ENCODE peak calls at places on chromosomes 2 and 18, in nine cellular contexts. W is GOT3; Z is stimulated activated CD8-positive, alpha-beta memory T cell treated with anti-CD3 and anti-CD28 coated beads, Interleukin-4, amount 100 ng/mL, for 4 hours; F is T-cell; L is GM13977; G is activated CD4-positive, alpha-beta T cell treated with anti-CD3 and anti-CD28 coated beads, Interleukin-2, amount 50 U/mL, for 1 hour; Q is cardiac fibroblast; S is activated gamma-delta T cell treated with anti-CD3 and anti-CD28 coated beads, Interleukin-2, amount 50 U/mL, for 16 hours; U is left colon. C is an unnamed sample.

GRCh38 chr2:221124542-221125235 is 447.4 kb downstream of the EPHA4 start:
- DNase-seq in W (no peak), Z (no peak), F (no peak), L (no peak), G (no peak), Q (no peak), S (no peak), U (no peak), C (no peak)

GRCh38 chr18:13756261-13756660 is 29.8 kb downstream of the RNMT start:
- DNase-seq in W (no peak), Z (no peak), F (no peak), L (no peak), G (no peak), Q (no peak), S (no peak), U (no peak), C (no peak)

GRCh38 chr2:104944495-104944894 is 90.6 kb downstream of the POU3F3 start:
- DNase-seq in W (no peak), Z (no peak), F (no peak), L (no peak), G (no peak), Q (no peak), S (no peak), U (no peak), C (peak)

GRCh38 chr2:25103287-25103871 is 61.5 kb downstream of the EFR3B start:
- DNase-seq in W (peak), Z (no peak), F (no peak), L (no peak), G (no peak), Q (peak), S (no peak), U (no peak), C (no peak)

GRCh38 chr2:205017381-205017780 is 472.1 kb downstream of the PARD3B start:
- DNase-seq in W (no peak), Z (no peak), F (no peak), L (no peak), G (no peak), Q (no peak), S (no peak), U (no peak), C (no peak)

GRCh38 chr2:207558106-207558505 is 28.3 kb downstream of the CREB1 start:
- DNase-seq in W (no peak), Z (no peak), F (no peak), L (no peak), G (no peak), Q (peak), S (no peak), U (no peak), C (no peak)

GRCh38 chr2:53755022-53755630 is 12.5 kb upstream of the CHAC2 start:
- DNase-seq in W (no peak), Z (no peak), F (no peak), L (no peak), G (no peak), Q (peak), S (no peak), U (peak), C (no peak)

GRCh38 chr2:216714412-216714775 is 19.0 kb upstream of the IGFBP5 start:
- DNase-seq in W (no peak), Z (no peak), F (no peak), L (no peak), G (no peak), Q (no peak), S (no peak), U (no peak), C (no peak)

GRCh38 chr2:71672011-71672639 is 218.8 kb downstream of the DYSF start:
- DNase-seq in W (no peak), Z (no peak), F (no peak), L (no peak), G (no peak), Q (no peak), S (no peak), U (peak), C (no peak)

GRCh38 chr2:83665894-83666293 is 793.2 kb downstream of the SUCLG1 start:
- DNase-seq in W (no peak), Z (no peak), F (no peak), L (no peak), G (no peak), Q (peak), S (no peak), U (no peak), C (no peak)

GRCh38 chr18:46369323-46369722 is 265.1 kb downstream of the HAUS1 start:
- DNase-seq in W (no peak), Z (no peak), F (no peak), L (no peak), G (no peak), Q (no peak), S (no peak), U (no peak), C (no peak)

GRCh38 chr2:19611491-19612332 is 253.3 kb upstream of the OSR1 start:
- DNase-seq in W (peak), Z (no peak), F (no peak), L (no peak), G (no peak), Q (peak), S (no peak), U (no peak), C (no peak)

GRCh38 chr18:11981633-11982366 is 493 bp downstream of the IMPA2 start:
- DNase-seq in W (no peak), Z (no peak), F (peak), L (no peak), G (no peak), Q (peak), S (no peak), U (peak), C (peak)

GRCh38 chr18:22703883-22704626 is 229.1 kb upstream of the RBBP8 start:
- DNase-seq in W (no peak), Z (no peak), F (no peak), L (peak), G (no peak), Q (peak), S (peak), U (no peak), C (peak)

GRCh38 chr18:64134044-64134757 is 14.7 kb downstream of the LINC00305 start:
- DNase-seq in W (no peak), Z (no peak), F (no peak), L (no peak), G (no peak), Q (no peak), S (no peak), U (no peak), C (no peak)

GRCh38 chr2:183179156-183179555 is 54.9 kb downstream of the NUP35 start:
- DNase-seq in W (no peak), Z (no peak), F (no peak), L (no peak), G (no peak), Q (peak), S (no peak), U (no peak), C (no peak)

GRCh38 chr2:216777637-216778273 is 82.1 kb downstream of the TNP1 start:
- DNase-seq in W (no peak), Z (no peak), F (no peak), L (peak), G (no peak), Q (peak), S (no peak), U (peak), C (peak)

GRCh38 chr2:88808083-88808482 is 116.6 kb downstream of the RPIA start:
- DNase-seq in W (no peak), Z (no peak), F (no peak), L (no peak), G (no peak), Q (no peak), S (no peak), U (no peak), C (no peak)

C was measured in HAP-1.